ENCODE peak calls at places on chromosomes 16 and 17, in five cellular contexts. Y is AG09309, I is cardiac fibroblast, Q is kidney, J is BJ. H is an unnamed sample.

GRCh38 chr16:86387461-86388440 is 122.6 kb upstream of the FOXF1 start:
- DNase-seq in Y (peak), I (peak), Q (no peak), J (peak), H (no peak)

GRCh38 chr17:2911755-2912111 is 115.5 kb downstream of the RAP1GAP2 start:
- DNase-seq in Y (no peak), I (no peak), Q (no peak), J (no peak), H (no peak)

GRCh38 chr16:69078073-69078472 is 27.4 kb upstream of the HAS3 start:
- DNase-seq in Y (no peak), I (no peak), Q (peak), J (no peak), H (no peak)

GRCh38 chr16:1830213-1830612 is 3.2 kb downstream of the FAHD1 start:
- DNase-seq in Y (no peak), I (no peak), Q (no peak), J (no peak), H (no peak)

GRCh38 chr16:57998484-57998883 is 2.0 kb downstream of the ZNF319 start:
- DNase-seq in Y (no peak), I (peak), Q (peak), J (no peak), H (peak)

GRCh38 chr16:71430744-71431143 is 11.1 kb downstream of the TLE7 start:
- DNase-seq in Y (no peak), I (no peak), Q (no peak), J (no peak), H (no peak)

GRCh38 chr16:70582280-70582978 is 58.8 kb downstream of the SF3B3 start:
- DNase-seq in Y (no peak), I (no peak), Q (no peak), J (no peak), H (no peak)

GRCh38 chr16:17705847-17706246 is 235.1 kb upstream of the XYLT1 start:
- DNase-seq in Y (no peak), I (no peak), Q (no peak), J (no peak), H (no peak)

GRCh38 chr16:58125781-58126335 is 3.3 kb downstream of the CFAP20 start:
- DNase-seq in Y (no peak), I (no peak), Q (no peak), J (no peak), H (no peak)

GRCh38 chr17:76153640-76154039 is 12.6 kb upstream of the FOXJ1 start:
- DNase-seq in Y (no peak), I (peak), Q (no peak), J (no peak), H (no peak)

GRCh38 chr16:65409505-65409904 is 287.6 kb upstream of the CDH11 start:
- DNase-seq in Y (no peak), I (peak), Q (no peak), J (no peak), H (no peak)

GRCh38 chr17:48571024-48571818 is 6.9 kb downstream of the HOXB4 start:
- DNase-seq in Y (no peak), I (no peak), Q (no peak), J (no peak), H (no peak)

GRCh38 chr16:46573008-46573833 is 48.0 kb downstream of the SHCBP1 start:
- DNase-seq in Y (no peak), I (peak), Q (no peak), J (peak), H (no peak)

GRCh38 chr17:37671813-37672544 is 28.7 kb upstream of the DDX52 start:
- DNase-seq in Y (peak), I (peak), Q (no peak), J (peak), H (no peak)

GRCh38 chr16:20678242-20678641 is 19.2 kb downstream of the ACSM1 start:
- DNase-seq in Y (no peak), I (no peak), Q (no peak), J (no peak), H (no peak)

GRCh38 chr16:20674684-20675487 is 22.6 kb downstream of the ACSM1 start:
- DNase-seq in Y (no peak), I (peak), Q (no peak), J (no peak), H (no peak)

GRCh38 chr16:20675488-20676267 is 21.8 kb downstream of the ACSM1 start:
- DNase-seq in Y (no peak), I (peak), Q (no peak), J (no peak), H (no peak)

GRCh38 chr16:20676268-20676828 is 21.1 kb downstream of the ACSM1 start:
- DNase-seq in Y (no peak), I (no peak), Q (no peak), J (no peak), H (no peak)

GRCh38 chr16:20676867-20677266 is 20.6 kb downstream of the ACSM1 start:
- DNase-seq in Y (no peak), I (no peak), Q (no peak), J (no peak), H (no peak)
- H3K4me3 ChIP-seq in Y (no peak), I (no peak), Q (no peak), J (no peak), H (no peak)

DNA sequence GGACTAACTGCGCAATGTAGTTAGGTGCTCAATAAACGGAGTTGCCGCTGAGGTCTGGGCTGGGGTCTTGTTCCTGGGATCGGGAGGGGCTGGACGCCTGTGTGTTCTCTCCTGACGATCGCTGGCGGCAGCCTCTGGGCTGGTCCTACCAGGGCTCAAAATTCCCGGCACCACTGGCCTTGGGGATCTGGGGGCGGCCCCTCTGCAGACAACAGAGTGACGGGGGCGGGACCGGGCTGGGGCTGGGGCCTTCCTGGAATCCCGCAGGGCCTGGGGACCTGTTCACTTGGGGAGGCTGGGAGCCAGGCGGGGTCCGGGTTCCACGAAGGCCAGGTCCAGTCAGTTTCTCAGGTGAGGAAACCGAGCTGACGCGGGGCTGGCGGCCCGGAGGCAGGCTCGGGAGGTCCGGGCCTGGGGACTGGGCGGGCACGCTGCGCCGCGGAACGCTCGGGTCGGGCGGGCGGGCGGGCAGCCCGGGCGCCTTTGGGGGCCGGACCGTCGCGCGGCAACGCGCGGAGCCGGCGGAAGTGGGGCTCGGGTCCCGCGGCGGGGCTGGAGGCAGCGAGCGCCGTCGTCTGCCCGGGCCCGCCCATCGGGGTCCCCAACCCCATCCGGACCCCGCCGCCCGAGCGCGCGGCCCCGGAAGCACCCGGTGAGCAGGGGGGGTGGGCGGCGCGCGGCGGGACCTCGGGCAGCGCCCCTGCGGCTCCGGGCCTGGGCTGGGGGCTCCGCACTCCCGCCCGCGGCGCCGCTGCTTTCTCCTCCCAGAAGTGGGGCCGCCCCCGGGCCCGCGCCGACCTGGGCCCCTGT is at the start of gene PIGQ:
- DNase-seq in Y (no peak), I (peak), Q (peak), J (no peak), H (peak)
- H3K4me3 ChIP-seq in Y (peak), I (peak), Q (peak), J (peak), H (peak)

GRCh38 chr17:59830007-59830630 is 62.6 kb downstream of the TUBD1 start:
- DNase-seq in Y (no peak), I (peak), Q (peak), J (no peak), H (no peak)

GRCh38 chr17:59827721-59828477 is 64.8 kb downstream of the TUBD1 start:
- DNase-seq in Y (no peak), I (no peak), Q (no peak), J (no peak), H (no peak)

GRCh38 chr17:59826741-59827453 is 65.8 kb downstream of the TUBD1 start:
- DNase-seq in Y (no peak), I (no peak), Q (no peak), J (no peak), H (no peak)

GRCh38 chr17:59829217-59830006 is 63.3 kb downstream of the TUBD1 start:
- DNase-seq in Y (peak), I (peak), Q (no peak), J (peak), H (peak)

GRCh38 chr17:59828478-59828760 is 64.3 kb downstream of the TUBD1 start:
- DNase-seq in Y (no peak), I (no peak), Q (no peak), J (no peak), H (no peak)
- H3K4me3 ChIP-seq in Y (no peak), I (no peak), Q (no peak), J (no peak), H (no peak)

DNA sequence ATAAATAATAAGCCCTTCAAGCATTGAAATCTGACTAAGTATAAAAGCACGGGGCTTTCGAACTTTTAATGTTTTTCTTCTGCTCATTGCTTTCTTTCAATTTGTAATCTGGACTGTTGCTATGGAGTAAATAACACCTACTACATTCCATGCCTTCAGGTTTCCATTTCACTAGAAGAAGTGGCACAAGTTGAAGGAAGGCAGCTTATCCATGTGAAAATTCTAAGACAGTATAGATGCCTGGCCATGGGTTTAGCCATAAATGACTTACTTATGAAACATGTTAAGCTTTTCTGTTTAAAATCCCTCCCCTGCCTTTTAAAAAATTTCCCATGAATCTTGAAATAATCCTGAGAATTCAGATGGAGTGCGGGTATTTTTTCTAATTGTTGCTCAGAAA is 30.6 kb downstream of the KCNJ16 start:
- DNase-seq in Y (no peak), I (no peak), Q (no peak), J (no peak), H (no peak)
- H3K4me3 ChIP-seq in Y (no peak), I (no peak), Q (no peak), J (no peak), H (no peak)

DNA sequence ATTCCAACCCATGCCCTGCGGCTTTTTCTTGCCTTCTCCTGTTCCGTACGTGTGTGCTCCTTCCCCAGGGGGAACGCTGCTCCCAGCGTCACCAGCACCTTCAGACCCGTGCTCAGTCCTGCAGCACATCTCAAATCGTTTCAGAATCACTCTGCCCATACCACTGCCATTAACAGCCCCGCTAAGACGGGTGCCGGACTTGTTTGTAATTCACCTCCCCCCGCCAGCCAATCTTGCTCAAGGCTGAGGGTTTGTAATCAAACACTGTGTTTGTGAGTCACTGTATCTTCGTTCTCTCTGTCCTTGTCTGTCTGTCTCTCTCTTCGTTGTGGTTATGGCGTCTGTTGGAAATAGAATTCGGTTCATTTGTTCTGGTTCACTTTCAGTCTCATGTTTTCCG is 17.3 kb downstream of the CARD14 start:
- DNase-seq in Y (peak), I (peak), Q (no peak), J (no peak), H (no peak)
- H3K4me3 ChIP-seq in Y (peak), I (no peak), Q (no peak), J (no peak), H (no peak)

GRCh38 chr17:45411348-45412105 is 21.1 kb downstream of the ARHGAP27 start:
- DNase-seq in Y (no peak), I (no peak), Q (no peak), J (no peak), H (no peak)
- H3K4me3 ChIP-seq in Y (no peak), I (no peak), Q (no peak), J (no peak), H (no peak)

GRCh38 chr17:41959030-41959335 is 7.6 kb upstream of the CNP start:
- DNase-seq in Y (no peak), I (no peak), Q (no peak), J (no peak), H (no peak)

GRCh38 chr17:41956522-41956921 is 10.1 kb upstream of the CNP start:
- DNase-seq in Y (no peak), I (no peak), Q (no peak), J (no peak), H (no peak)

GRCh38 chr17:41959336-41960095 is 7.1 kb upstream of the CNP start:
- DNase-seq in Y (no peak), I (peak), Q (peak), J (no peak), H (peak)

GRCh38 chr17:41957869-41958231 is 8.7 kb upstream of the CNP start:
- DNase-seq in Y (no peak), I (no peak), Q (no peak), J (no peak), H (no peak)

DNA sequence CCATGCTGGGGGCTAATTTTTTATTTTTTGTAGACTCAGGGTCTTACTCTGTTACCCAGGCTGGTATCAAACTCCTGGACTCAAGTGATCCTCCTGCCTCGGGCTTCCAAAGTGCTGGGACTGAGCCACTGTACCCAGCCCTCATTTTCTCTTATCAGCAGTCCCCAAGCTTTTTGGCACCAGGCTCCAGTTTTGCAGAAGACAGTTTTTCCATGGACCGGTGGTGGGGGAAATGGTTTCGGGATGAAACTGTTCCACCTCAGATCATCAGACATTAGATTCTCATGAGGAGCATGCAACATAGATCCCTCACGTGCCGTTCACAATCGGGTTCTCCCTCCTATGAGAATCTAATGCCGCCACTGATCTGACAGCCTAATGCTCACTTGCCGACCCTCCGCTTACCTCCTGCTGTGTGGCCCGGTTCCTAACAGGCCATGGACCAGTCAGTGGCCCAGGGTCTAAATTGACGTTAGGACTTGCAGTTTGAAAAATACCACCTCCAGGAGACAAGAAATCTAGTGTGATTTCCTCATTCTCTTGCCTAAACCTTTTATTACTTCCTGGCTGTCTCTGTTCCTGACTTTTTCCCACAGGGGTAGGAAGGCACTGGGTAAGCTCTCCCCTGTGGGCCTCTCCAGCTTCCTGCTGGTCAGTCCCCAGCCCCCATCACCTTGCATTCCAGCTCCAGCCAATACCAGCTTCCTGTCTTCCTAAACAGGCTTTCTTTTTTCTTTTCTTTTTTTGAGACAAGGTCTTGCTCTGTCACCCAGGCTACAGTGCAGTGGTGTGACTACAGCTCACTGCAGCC is 9.3 kb upstream of the CNP start:
- DNase-seq in Y (no peak), I (peak), Q (no peak), J (no peak), H (no peak)
- H3K4me3 ChIP-seq in Y (no peak), I (no peak), Q (no peak), J (no peak), H (no peak)

H was measured in Jurkat, Clone E6-1.